ENCODE peak calls at places on chromosomes 6 and 20, in seven cellular contexts. One of them, this sample, is unnamed.

GRCh38 chr6:20056350-20056992 is 155.8 kb downstream of the MBOAT1 start:
- DNase-seq in body of pancreas: no peak
- DNase-seq in A549: peak; percentile 47
- DNase-seq in lung: no peak
- DNase-seq in HCT116: peak; percentile 52
- DNase-seq in IMR-90: peak; percentile 63
- DNase-seq in AG04450: peak; percentile 20
- DNase-seq in this sample: no peak

GRCh38 chr20:62601172-62601571 is 41.1 kb upstream of the SLCO4A1 start:
- DNase-seq in body of pancreas: no peak
- DNase-seq in A549: no peak
- DNase-seq in lung: no peak
- DNase-seq in HCT116: no peak
- DNase-seq in IMR-90: no peak
- DNase-seq in AG04450: no peak
- DNase-seq in this sample: no peak

GRCh38 chr6:124389127-124389526 is 573.1 kb upstream of the RNF217 start:
- DNase-seq in body of pancreas: no peak
- DNase-seq in A549: no peak
- DNase-seq in lung: no peak
- DNase-seq in HCT116: no peak
- DNase-seq in IMR-90: no peak
- DNase-seq in AG04450: no peak
- DNase-seq in this sample: no peak

GRCh38 chr20:63360850-63361497 is at the start of gene CHRNA4:
- DNase-seq in body of pancreas: no peak
- DNase-seq in A549: peak; percentile 38
- DNase-seq in lung: no peak
- DNase-seq in HCT116: no peak
- DNase-seq in IMR-90: no peak
- DNase-seq in AG04450: no peak
- DNase-seq in this sample: no peak

GRCh38 chr20:35172434-35172806 is 548 bp downstream of the PROCR start:
- DNase-seq in body of pancreas: no peak
- DNase-seq in A549: no peak
- DNase-seq in lung: no peak
- DNase-seq in HCT116: no peak
- DNase-seq in IMR-90: no peak
- DNase-seq in AG04450: no peak
- DNase-seq in this sample: no peak

GRCh38 chr20:17624070-17624469 is 54.2 kb downstream of the DSTN start:
- DNase-seq in body of pancreas: no peak
- DNase-seq in A549: no peak
- DNase-seq in lung: no peak
- DNase-seq in HCT116: no peak
- DNase-seq in IMR-90: no peak
- DNase-seq in AG04450: no peak
- DNase-seq in this sample: no peak

GRCh38 chr6:9537381-9537780 is 877.5 kb downstream of the TFAP2A start:
- DNase-seq in body of pancreas: no peak
- DNase-seq in A549: no peak
- DNase-seq in lung: no peak
- DNase-seq in HCT116: no peak
- DNase-seq in IMR-90: peak; percentile 25
- DNase-seq in AG04450: no peak
- DNase-seq in this sample: no peak

GRCh38 chr6:159858259-159858658 is 32.5 kb upstream of the MAS1 start:
- DNase-seq in body of pancreas: no peak
- DNase-seq in A549: no peak
- DNase-seq in lung: no peak
- DNase-seq in HCT116: no peak
- DNase-seq in IMR-90: no peak
- DNase-seq in AG04450: no peak
- DNase-seq in this sample: no peak

GRCh38 chr6:15894973-15895858 is 232.4 kb upstream of the DTNBP1 start:
- DNase-seq in body of pancreas: no peak
- DNase-seq in A549: no peak
- DNase-seq in lung: no peak
- DNase-seq in HCT116: no peak
- DNase-seq in IMR-90: no peak
- DNase-seq in AG04450: no peak
- DNase-seq in this sample: no peak

GRCh38 chr6:6587696-6588063 is 840 bp upstream of the LY86 start:
- DNase-seq in body of pancreas: no peak
- DNase-seq in A549: no peak
- DNase-seq in lung: no peak
- DNase-seq in HCT116: no peak
- DNase-seq in IMR-90: no peak
- DNase-seq in AG04450: no peak
- DNase-seq in this sample: no peak

GRCh38 chr6:126143650-126144260 is 157.4 kb downstream of the TRMT11 start:
- DNase-seq in body of pancreas: no peak
- DNase-seq in A549: no peak
- DNase-seq in lung: no peak
- DNase-seq in HCT116: no peak
- DNase-seq in IMR-90: no peak
- DNase-seq in AG04450: no peak
- DNase-seq in this sample: no peak

GRCh38 chr6:30914854-30915590 is 984 bp downstream of the VARS2 start:
- DNase-seq in body of pancreas: no peak
- DNase-seq in A549: no peak
- DNase-seq in lung: no peak
- DNase-seq in HCT116: no peak
- DNase-seq in IMR-90: no peak
- DNase-seq in AG04450: no peak
- DNase-seq in this sample: no peak
- H3K4me3 ChIP-seq in body of pancreas: no peak overlapping the region
- H3K4me3 ChIP-seq in A549: peak overlapping the region; percentile 60
- H3K4me3 ChIP-seq in lung: peak overlapping the region; percentile 57
- H3K4me3 ChIP-seq in HCT116: peak overlapping the region; percentile 58
- H3K4me3 ChIP-seq in IMR-90: peak overlapping the region; percentile 44
- H3K4me3 ChIP-seq in AG04450: peak overlapping the region; percentile 63
- H3K4me3 ChIP-seq in this sample: peak overlapping the region; percentile 94

GRCh38 chr6:148462203-148462602 is 119.6 kb downstream of the SASH1 start:
- DNase-seq in body of pancreas: no peak
- DNase-seq in A549: no peak
- DNase-seq in lung: no peak
- DNase-seq in HCT116: no peak
- DNase-seq in IMR-90: peak; percentile 82
- DNase-seq in AG04450: no peak
- DNase-seq in this sample: no peak
- H3K27ac ChIP-seq in body of pancreas: no peak overlapping the region
- H3K27ac ChIP-seq in A549: no peak overlapping the region
- H3K27ac ChIP-seq in lung: no peak overlapping the region
- H3K27ac ChIP-seq in HCT116: no peak overlapping the region
- H3K27ac ChIP-seq in IMR-90: peak overlapping the region; percentile 86
- H3K27ac ChIP-seq in AG04450: peak overlapping the region; percentile 52
- H3K27ac ChIP-seq in this sample: no peak overlapping the region

GRCh38 chr20:51469578-51470520 is 72.7 kb downstream of the NFATC2 start:
- DNase-seq in body of pancreas: no peak
- DNase-seq in A549: no peak
- DNase-seq in lung: no peak
- DNase-seq in HCT116: no peak
- DNase-seq in IMR-90: no peak
- DNase-seq in AG04450: no peak
- DNase-seq in this sample: no peak
- H3K4me3 ChIP-seq in body of pancreas: no peak overlapping the region
- H3K4me3 ChIP-seq in A549: no peak overlapping the region
- H3K4me3 ChIP-seq in lung: no peak overlapping the region
- H3K4me3 ChIP-seq in HCT116: no peak overlapping the region
- H3K4me3 ChIP-seq in IMR-90: no peak overlapping the region
- H3K4me3 ChIP-seq in AG04450: no peak overlapping the region
- H3K4me3 ChIP-seq in this sample: no peak overlapping the region

GRCh38 chr6:7866531-7866930 is 44.1 kb downstream of the TXNDC5 start:
- DNase-seq in body of pancreas: no peak
- DNase-seq in A549: no peak
- DNase-seq in lung: no peak
- DNase-seq in HCT116: no peak
- DNase-seq in IMR-90: no peak
- DNase-seq in AG04450: no peak
- DNase-seq in this sample: no peak

GRCh38 chr6:7865811-7866210 is 44.8 kb downstream of the TXNDC5 start:
- DNase-seq in body of pancreas: no peak
- DNase-seq in A549: no peak
- DNase-seq in lung: no peak
- DNase-seq in HCT116: no peak
- DNase-seq in IMR-90: no peak
- DNase-seq in AG04450: no peak
- DNase-seq in this sample: no peak

DNA sequence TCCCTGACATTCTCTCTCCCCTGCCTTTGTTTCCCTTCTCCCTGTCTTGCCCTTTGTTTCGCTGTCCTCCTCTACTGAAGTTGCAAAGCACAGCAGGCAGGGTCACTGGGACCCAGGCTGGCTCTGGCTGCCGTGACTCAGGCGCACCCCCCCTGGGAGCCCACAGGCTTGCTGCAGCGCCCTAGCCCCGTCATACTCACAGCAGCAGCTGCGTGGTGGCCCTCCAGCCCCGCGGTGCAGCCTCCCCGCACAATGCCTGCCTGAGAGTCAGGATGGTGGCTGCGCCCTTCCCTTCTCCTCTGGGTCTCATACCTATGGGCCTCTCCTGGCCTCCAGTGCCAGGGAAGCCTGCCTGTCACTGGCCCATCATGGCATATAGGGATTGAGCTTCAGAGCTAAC is 41.7 kb downstream of the TXNDC5 start:
- DNase-seq in body of pancreas: no peak
- DNase-seq in A549: no peak
- DNase-seq in lung: no peak
- DNase-seq in HCT116: no peak
- DNase-seq in IMR-90: no peak
- DNase-seq in AG04450: no peak
- DNase-seq in this sample: no peak
- H3K27ac ChIP-seq in body of pancreas: no peak overlapping the region
- H3K27ac ChIP-seq in A549: no peak overlapping the region
- H3K27ac ChIP-seq in lung: no peak overlapping the region
- H3K27ac ChIP-seq in HCT116: no peak overlapping the region
- H3K27ac ChIP-seq in IMR-90: no peak overlapping the region
- H3K27ac ChIP-seq in AG04450: no peak overlapping the region
- H3K27ac ChIP-seq in this sample: no peak overlapping the region

This sample was measured in CD8-positive, alpha-beta memory T cell.